ENCODE peak calls at places on chromosomes 3 and 15, in four cellular contexts. S is K562, V is esophagus muscularis mucosa, G is GM12878. R is an unnamed sample.

GRCh38 chr15:60137711-60138396 is 133.7 kb downstream of the FOXB1 start:
- DNase-seq in S (no peak), V (peak; percentile 66), G (no peak), R (no peak)

GRCh38 chr3:197300361-197300760 is 1.9 kb upstream of the DLG1 start:
- DNase-seq in S (no peak), V (no peak), G (no peak), R (no peak)

GRCh38 chr3:11238880-11239279 is 33.3 kb upstream of the ATG7 start:
- DNase-seq in S (no peak), V (no peak), G (no peak), R (no peak)

GRCh38 chr3:6861331-6861988 is 545 bp downstream of the GRM7 start:
- DNase-seq in S (no peak), V (no peak), G (no peak), R (no peak)

GRCh38 chr15:101000271-101000681 is 81.1 kb downstream of the LRRK1 start:
- DNase-seq in S (no peak), V (peak; percentile 68), G (no peak), R (no peak)

GRCh38 chr3:59334585-59334984 is 284.8 kb upstream of the CFAP20DC start:
- DNase-seq in S (no peak), V (no peak), G (no peak), R (no peak)

GRCh38 chr15:84979651-84980050 is 2.0 kb upstream of the PDE8A start:
- DNase-seq in S (peak; percentile 65), V (no peak), G (no peak), R (peak; percentile 88)

GRCh38 chr3:79040701-79041100 is 727.1 kb downstream of the ROBO1 start:
- DNase-seq in S (no peak), V (no peak), G (no peak), R (no peak)

GRCh38 chr15:64224508-64224907 is 61.7 kb upstream of the PPIB start:
- DNase-seq in S (no peak), V (no peak), G (no peak), R (no peak)

GRCh38 chr15:40968290-40969085 is 15.2 kb downstream of the CHAC1 start:
- DNase-seq in S (no peak), V (no peak), G (no peak), R (no peak)

GRCh38 chr3:107599755-107600122 is 77.0 kb downstream of the BBX start:
- DNase-seq in S (no peak), V (no peak), G (no peak), R (no peak)

GRCh38 chr3:67605377-67605776 is 49.0 kb downstream of the SUCLG2 start:
- DNase-seq in S (no peak), V (peak; percentile 5), G (no peak), R (no peak)

GRCh38 chr3:142429582-142429981 is 18.3 kb downstream of the XRN1 start:
- DNase-seq in S (no peak), V (no peak), G (no peak), R (no peak)

GRCh38 chr3:149382091-149382467 is 4.6 kb upstream of the TM4SF1 start:
- DNase-seq in S (no peak), V (no peak), G (no peak), R (no peak)

GRCh38 chr3:171374260-171374659 is 85.9 kb downstream of the TNIK start:
- DNase-seq in S (no peak), V (no peak), G (no peak), R (no peak)

GRCh38 chr3:139304383-139304782 is 39.4 kb upstream of the MRPS22 start:
- DNase-seq in S (no peak), V (no peak), G (no peak), R (no peak)

GRCh38 chr15:29731865-29732264 is 90.4 kb downstream of the TJP1 start:
- DNase-seq in S (no peak), V (no peak), G (no peak), R (no peak)

GRCh38 chr3:142904639-142905441 is 16.0 kb upstream of the PCOLCE2 start:
- DNase-seq in S (peak; percentile 35), V (no peak), G (no peak), R (no peak)

GRCh38 chr3:182067423-182067822 is 355.7 kb downstream of the SOX2 start:
- DNase-seq in S (no peak), V (no peak), G (no peak), R (no peak)

GRCh38 chr3:52385157-52385556 is 59.7 kb downstream of the SEMA3G start:
- DNase-seq in S (peak; percentile 80), V (no peak), G (no peak), R (no peak)

GRCh38 chr3:176796371-176796770 is 400.9 kb downstream of the TBL1XR1 start:
- DNase-seq in S (no peak), V (no peak), G (no peak), R (no peak)

DNA sequence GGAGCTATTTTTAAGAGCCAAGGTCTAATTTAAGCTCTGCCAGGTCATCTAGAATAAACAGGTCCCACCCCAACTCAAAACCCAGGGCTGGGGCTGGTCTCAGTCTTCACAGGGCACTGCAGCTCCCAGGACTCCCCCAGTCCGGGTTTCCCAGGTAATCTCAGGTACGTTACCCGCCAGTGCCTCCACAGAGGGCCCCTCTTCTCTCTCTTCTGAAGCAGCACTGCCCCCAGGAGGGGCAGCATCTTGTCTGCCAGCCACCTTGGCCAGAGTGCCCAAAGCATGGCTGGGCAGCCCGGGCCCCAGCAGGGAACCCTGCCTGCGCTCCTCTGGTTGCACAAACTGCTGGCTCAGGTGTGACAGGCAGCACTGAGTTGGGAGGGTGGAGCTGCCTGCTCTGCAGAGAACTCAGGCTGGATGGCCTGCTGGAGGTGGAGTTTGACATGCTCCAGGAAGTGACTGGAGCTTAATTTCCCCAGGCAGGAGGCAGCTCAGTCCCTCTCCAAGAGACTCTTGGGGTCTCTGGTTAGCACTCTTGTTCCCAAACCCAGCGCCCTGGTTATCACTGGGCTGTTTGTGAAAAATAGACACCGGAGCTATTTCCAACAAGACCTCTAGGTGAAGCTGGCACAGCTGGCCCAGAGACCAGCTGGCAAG is at the start of gene PLA2G4F:
- DNase-seq in S (no peak), V (no peak), G (no peak), R (no peak)
- TF ChIP-seq POLR2A in S (no peak), V (no peak), G (no peak), R (no peak)

DNA sequence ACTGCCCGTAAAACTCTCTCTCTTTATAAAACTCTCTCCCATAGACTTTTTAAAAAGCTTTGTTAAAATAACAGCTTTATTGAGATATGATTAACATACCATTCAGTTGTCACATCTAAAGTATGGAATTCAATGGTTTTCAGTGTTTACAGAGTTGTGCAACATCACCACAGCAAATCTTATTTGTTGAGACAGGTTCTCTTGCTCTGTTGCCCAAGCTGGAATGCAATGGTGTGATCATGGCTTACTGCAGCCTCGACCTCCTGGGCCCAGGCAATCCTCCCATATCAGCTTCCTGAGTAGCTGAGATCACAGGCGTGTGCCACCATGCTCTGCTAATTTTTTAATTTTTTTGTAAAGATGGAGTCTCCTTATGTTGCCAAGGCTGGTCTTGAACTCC is 35.9 kb upstream of the TRAK1 start:
- DNase-seq in S (no peak), V (no peak), G (no peak), R (no peak)
- H3K4me1 ChIP-seq in S (peaks cover 3% of the 10 kb centered on the region), V (peaks cover 64% of the 10 kb centered on the region), G (peaks cover 34% of the 10 kb centered on the region), R (peaks cover 16% of the 10 kb centered on the region)

GRCh38 chr3:133821767-133822638 is 16.4 kb downstream of the SRPRB start:
- DNase-seq in S (peak; percentile 24), V (peak; percentile 93), G (no peak), R (no peak)
- TF ChIP-seq POLR2AphosphoS5 in S (peak; percentile 21), V (no peak), G (no peak), R (no peak)

GRCh38 chr3:126357299-126358037 is at the start of gene KLF15:
- DNase-seq in S (peak; percentile 86), V (peak; percentile 96), G (no peak), R (peak; percentile 94)
- TF ChIP-seq POLR2A in S (no peak), V (no peak), G (no peak), R (no peak)

GRCh38 chr15:92909131-92909781 is 9.1 kb downstream of the CHD2 start:
- DNase-seq in S (no peak), V (no peak), G (no peak), R (no peak)

GRCh38 chr15:92906563-92907081 is 6.5 kb downstream of the CHD2 start:
- DNase-seq in S (no peak), V (no peak), G (no peak), R (no peak)

GRCh38 chr15:92907229-92907628 is 7.1 kb downstream of the CHD2 start:
- DNase-seq in S (no peak), V (no peak), G (no peak), R (no peak)

GRCh38 chr15:92908369-92909057 is 8.4 kb downstream of the CHD2 start:
- DNase-seq in S (no peak), V (no peak), G (no peak), R (no peak)

GRCh38 chr15:92907880-92908279 is 7.8 kb downstream of the CHD2 start:
- DNase-seq in S (no peak), V (no peak), G (no peak), R (no peak)
- H3K4me1 ChIP-seq in S (peaks cover 3% of the 10 kb centered on the region), V (peaks cover 84% of the 10 kb centered on the region), G (peaks cover 19% of the 10 kb centered on the region), R (peaks cover 93% of the 10 kb centered on the region)

GRCh38 chr3:184186902-184187207 is 856 bp downstream of the ABCF3 start:
- DNase-seq in S (no peak), V (no peak), G (no peak), R (no peak)

GRCh38 chr3:184188080-184188479 is 2.1 kb downstream of the ABCF3 start:
- DNase-seq in S (no peak), V (no peak), G (no peak), R (no peak)

GRCh38 chr3:184184546-184185234 is 1.3 kb upstream of the ABCF3 start:
- DNase-seq in S (no peak), V (no peak), G (no peak), R (no peak)

GRCh38 chr3:184185461-184186183 is 377 bp upstream of the ABCF3 start:
- DNase-seq in S (peak; percentile 97), V (peak; percentile 100), G (peak; percentile 97), R (peak; percentile 100)

DNA sequence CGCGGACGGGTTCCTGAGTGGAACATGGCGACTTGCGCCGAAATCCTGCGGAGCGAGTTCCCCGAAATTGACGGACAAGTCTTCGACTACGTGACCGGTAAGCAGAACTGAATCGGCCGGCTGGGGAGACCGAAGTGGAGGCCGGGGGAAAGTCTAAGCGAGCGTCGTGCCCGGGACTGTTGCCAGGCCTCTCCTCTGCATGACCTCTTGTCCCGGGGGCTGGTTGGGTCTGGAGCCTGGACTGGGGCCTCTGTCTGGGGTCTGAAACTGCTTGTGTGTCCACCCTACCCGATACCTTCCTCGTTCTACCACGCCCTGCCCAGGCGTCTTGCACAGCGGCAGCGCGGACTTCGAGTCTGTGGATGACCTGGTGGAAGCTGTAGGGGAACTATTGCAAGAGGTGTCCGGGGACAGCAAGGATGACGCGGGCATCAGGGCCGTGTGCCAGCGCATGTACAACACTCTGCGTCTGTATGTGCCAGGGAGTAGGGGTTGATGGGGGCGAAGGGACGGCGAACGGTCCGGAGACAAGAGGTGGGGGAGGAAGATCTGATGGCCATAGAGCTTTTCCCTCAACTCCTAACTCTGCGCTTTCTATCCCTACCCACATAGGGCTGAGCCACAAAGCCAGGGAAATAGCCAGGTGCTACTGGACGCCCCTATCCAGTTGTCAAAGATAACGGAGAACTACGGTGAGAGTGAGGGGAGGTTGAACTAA is at the start of gene ABCF3:
- DNase-seq in S (no peak), V (no peak), G (no peak), R (no peak)
- TF ChIP-seq POLR2AphosphoS5 in S (no peak), V (peak; percentile 68), G (peak; percentile 78), R (peak; percentile 96)

R was measured in spleen.